ENCODE peak calls at places on chromosome 13, in five cellular contexts. R is astrocyte of the spinal cord; X is stimulated activated CD4-positive, alpha-beta T cell treated with anti-CD3 and anti-CD28 coated beads, Interleukin-2, amount 100 ng/mL, for 48 hours; W is GM10248; F is AG04450. C is an unnamed sample.

GRCh38 chr13:76944457-76944856 is 3.9 kb upstream of the ACOD1 start:
- DNase-seq in X (no peak), F (peak; percentile 7), R (peak; percentile 47), W (no peak), C (no peak)

GRCh38 chr13:76216729-76217128 is 580.6 kb downstream of the LMO7 start:
- DNase-seq in W (no peak), R (no peak), F (no peak), X (no peak), C (no peak)

GRCh38 chr13:43676320-43676719 is 110.5 kb downstream of the ENOX1 start:
- DNase-seq in X (no peak), W (peak; percentile 54), R (no peak), F (no peak), C (no peak)

GRCh38 chr13:90118467-90119071 is 1228.9 kb upstream of the MIR17HG start:
- DNase-seq in X (no peak), R (no peak), F (no peak), W (no peak), C (no peak)

GRCh38 chr13:52809310-52809769 is 39.1 kb downstream of the PCDH8 start:
- DNase-seq in R (peak; percentile 20), W (peak; percentile 79), X (peak; percentile 44), F (no peak), C (peak; percentile 97)

GRCh38 chr13:89113744-89114143 is 1442.6 kb downstream of the SLITRK5 start:
- DNase-seq in X (no peak), R (no peak), W (no peak), F (no peak), C (no peak)

GRCh38 chr13:66375756-66376155 is 854.4 kb downstream of the PCDH9 start:
- DNase-seq in X (no peak), W (no peak), F (no peak), R (no peak), C (no peak)

GRCh38 chr13:113643593-113643992 is 14.4 kb downstream of the ATP4B start:
- DNase-seq in W (no peak), X (no peak), F (no peak), R (peak; percentile 48), C (no peak)

GRCh38 chr13:51191743-51192142 is 30.5 kb upstream of the FAM124A start:
- DNase-seq in W (no peak), R (no peak), X (no peak), F (no peak), C (peak; percentile 48)

GRCh38 chr13:40758811-40759210 is 12.2 kb downstream of the MRPS31 start:
- DNase-seq in R (no peak), W (no peak), X (no peak), F (no peak), C (no peak)

GRCh38 chr13:101489635-101490034 is 37.2 kb downstream of the ITGBL1 start:
- DNase-seq in W (no peak), F (no peak), X (no peak), R (no peak), C (no peak)

GRCh38 chr13:50810998-50811397 is 32.5 kb downstream of the DLEU7 start:
- DNase-seq in X (no peak), F (no peak), R (no peak), W (peak; percentile 39), C (peak; percentile 69)

GRCh38 chr13:28071424-28071823 is 29.0 kb downstream of the FLT3 start:
- DNase-seq in R (no peak), F (no peak), X (no peak), W (no peak), C (no peak)

GRCh38 chr13:74074723-74075122 is 59.5 kb downstream of the KLF12 start:
- DNase-seq in X (no peak), W (no peak), R (no peak), F (no peak), C (no peak)

GRCh38 chr13:94546071-94546839 is 49.7 kb downstream of the TGDS start:
- DNase-seq in F (no peak), X (no peak), W (no peak), R (no peak), C (no peak)

GRCh38 chr13:80033286-80033685 is 307.6 kb downstream of the SPRY2 start:
- DNase-seq in R (no peak), F (no peak), X (no peak), W (no peak), C (no peak)

GRCh38 chr13:33275916-33276315 is 9.6 kb downstream of the STARD13 start:
- DNase-seq in W (no peak), F (no peak), R (no peak), X (no peak), C (no peak)

GRCh38 chr13:51914137-51914493 is 52.3 kb downstream of the CCDC70 start:
- DNase-seq in X (no peak), F (no peak), R (no peak), W (no peak), C (no peak)

GRCh38 chr13:26971990-26972888 is 199.4 kb downstream of the USP12 start:
- DNase-seq in W (peak; percentile 47), R (peak; percentile 16), X (peak; percentile 17), F (no peak), C (peak; percentile 80)

GRCh38 chr13:77732287-77732686 is 34.8 kb downstream of the SLAIN1 start:
- DNase-seq in F (no peak), X (no peak), R (no peak), W (no peak), C (no peak)

GRCh38 chr13:101811440-101811839 is 359.0 kb downstream of the ITGBL1 start:
- DNase-seq in X (no peak), R (no peak), W (no peak), F (no peak), C (no peak)

GRCh38 chr13:49604570-49604969 is 19.2 kb upstream of the RCBTB1 start:
- DNase-seq in R (no peak), X (no peak), W (no peak), F (no peak), C (peak; percentile 45)

GRCh38 chr13:46389985-46390384 is 2.9 kb upstream of the RUBCNL start:
- DNase-seq in W (no peak), X (no peak), R (peak; percentile 26), F (no peak), C (peak; percentile 81)

GRCh38 chr13:66558511-66558910 is 671.6 kb downstream of the PCDH9 start:
- DNase-seq in R (peak; percentile 34), F (no peak), W (no peak), X (no peak), C (peak; percentile 5)

GRCh38 chr13:109481046-109481445 is 305.3 kb downstream of the IRS2 start:
- DNase-seq in W (no peak), F (no peak), X (no peak), R (peak; percentile 75), C (no peak)

GRCh38 chr13:71858647-71859046 is 8.4 kb downstream of the DACH1 start:
- DNase-seq in F (no peak), W (no peak), X (no peak), R (no peak), C (no peak)

GRCh38 chr13:26679411-26679810 is 81.2 kb downstream of the GPR12 start:
- DNase-seq in F (peak; percentile 24), R (peak; percentile 22), X (no peak), W (no peak), C (no peak)

GRCh38 chr13:112248909-112249592 is 127.1 kb upstream of the SPACA7 start:
- DNase-seq in X (no peak), W (no peak), R (no peak), F (no peak), C (no peak)